ENCODE peak calls at places on chromosomes 7 and 10, in five cellular contexts. F, Z, T, G and S are unnamed samples.

GRCh38 chr10:30645340-30645827 is 15.8 kb upstream of the LYZL2 start:
- DNase-seq in F (no peak), Z (no peak), T (no peak), G (no peak), S (peak)

GRCh38 chr10:112815238-112816032 is 134.6 kb upstream of the TCF7L2 start:
- DNase-seq in F (no peak), Z (no peak), T (no peak), G (no peak), S (no peak)

GRCh38 chr7:117731455-117731854 is 141.8 kb downstream of the CTTNBP2 start:
- DNase-seq in F (no peak), Z (no peak), T (no peak), G (peak), S (no peak)

GRCh38 chr7:45400680-45401079 is 173.5 kb upstream of the ADCY1 start:
- DNase-seq in F (no peak), Z (no peak), T (no peak), G (no peak), S (no peak)

GRCh38 chr7:156307193-156307592 is 333.4 kb upstream of the RNF32 start:
- DNase-seq in F (no peak), Z (no peak), T (no peak), G (no peak), S (no peak)

GRCh38 chr7:143391462-143392404 is 10.6 kb downstream of the ZYX start:
- DNase-seq in F (no peak), Z (no peak), T (no peak), G (no peak), S (peak)

GRCh38 chr10:57338823-57339558 is 928.7 kb downstream of the IPMK start:
- DNase-seq in F (no peak), Z (peak), T (no peak), G (peak), S (no peak)

GRCh38 chr10:119688033-119688508 is 36.9 kb downstream of the BAG3 start:
- DNase-seq in F (no peak), Z (peak), T (no peak), G (no peak), S (no peak)

GRCh38 chr10:52420656-52421055 is 106.6 kb downstream of the DKK1 start:
- DNase-seq in F (no peak), Z (no peak), T (no peak), G (no peak), S (no peak)

GRCh38 chr10:18980084-18980629 is 68.4 kb upstream of the MALRD1 start:
- DNase-seq in F (no peak), Z (no peak), T (no peak), G (no peak), S (no peak)

GRCh38 chr7:94135180-94135579 is 131.0 kb upstream of the BET1 start:
- DNase-seq in F (no peak), Z (no peak), T (no peak), G (no peak), S (no peak)

GRCh38 chr10:54985732-54986131 is 184.7 kb upstream of the PCDH15 start:
- DNase-seq in F (no peak), Z (no peak), T (no peak), G (no peak), S (no peak)

GRCh38 chr10:16909271-16909767 is 92.1 kb upstream of the RSU1 start:
- DNase-seq in F (no peak), Z (no peak), T (no peak), G (no peak), S (no peak)

GRCh38 chr7:132145466-132145865 is 430.8 kb downstream of the PLXNA4 start:
- DNase-seq in F (no peak), Z (no peak), T (no peak), G (no peak), S (no peak)

GRCh38 chr7:33076737-33077136 is 14.2 kb upstream of the NT5C3A start:
- DNase-seq in F (no peak), Z (no peak), T (no peak), G (no peak), S (no peak)

GRCh38 chr7:75842836-75843446 is 29.3 kb upstream of the CCL24 start:
- DNase-seq in F (no peak), Z (no peak), T (no peak), G (peak), S (no peak)

GRCh38 chr7:96664793-96665192 is 44.9 kb downstream of the SEM1 start:
- DNase-seq in F (no peak), Z (no peak), T (no peak), G (no peak), S (no peak)

GRCh38 chr7:101934618-101935017 is 117.2 kb downstream of the CUX1 start:
- DNase-seq in F (peak), Z (no peak), T (no peak), G (no peak), S (no peak)

GRCh38 chr10:22803201-22803895 is 89.0 kb upstream of the PIP4K2A start:
- DNase-seq in F (no peak), Z (no peak), T (no peak), G (no peak), S (no peak)

GRCh38 chr10:113158183-113158582 is 208.1 kb downstream of the TCF7L2 start:
- DNase-seq in F (no peak), Z (no peak), T (no peak), G (no peak), S (no peak)

GRCh38 chr10:74153123-74153522 is 2.1 kb downstream of the ADK start:
- DNase-seq in F (no peak), Z (no peak), T (no peak), G (no peak), S (no peak)

GRCh38 chr10:69217119-69217754 is 2.9 kb upstream of the HKDC1 start:
- DNase-seq in F (no peak), Z (no peak), T (no peak), G (no peak), S (no peak)

GRCh38 chr7:149795126-149795525 is 21.7 kb upstream of the ZNF467 start:
- DNase-seq in F (no peak), Z (no peak), T (no peak), G (no peak), S (no peak)

GRCh38 chr10:116697816-116698215 is 44.5 kb downstream of the HSPA12A start:
- DNase-seq in F (no peak), Z (no peak), T (no peak), G (no peak), S (no peak)

GRCh38 chr10:81873932-81874816 is 820 bp upstream of the NRG3 start:
- DNase-seq in F (peak), Z (no peak), T (no peak), G (no peak), S (no peak)

GRCh38 chr7:4084271-4084670 is 597.8 kb upstream of the FOXK1 start:
- DNase-seq in F (no peak), Z (no peak), T (no peak), G (no peak), S (no peak)

GRCh38 chr10:33416209-33416608 is 81.7 kb upstream of the NRP1 start:
- DNase-seq in F (no peak), Z (no peak), T (no peak), G (no peak), S (no peak)

GRCh38 chr10:71290806-71291205 is 28.3 kb upstream of the SLC29A3 start:
- DNase-seq in F (no peak), Z (no peak), T (no peak), G (no peak), S (no peak)

GRCh38 chr10:28147706-28148105 is 148.8 kb upstream of the ODAD2 start:
- DNase-seq in F (no peak), Z (no peak), T (no peak), G (no peak), S (no peak)

GRCh38 chr7:41222704-41223103 is 480.2 kb downstream of the INHBA start:
- DNase-seq in F (no peak), Z (no peak), T (no peak), G (no peak), S (no peak)

GRCh38 chr7:5689118-5689517 is 92.3 kb downstream of the RNF216 start:
- DNase-seq in F (no peak), Z (no peak), T (no peak), G (no peak), S (no peak)

GRCh38 chr10:75401569-75402485 is at the start of gene ZNF503:
- DNase-seq in F (peak), Z (peak), T (no peak), G (peak), S (peak)

GRCh38 chr10:118983263-118983662 is 46.3 kb upstream of the NANOS1 start:
- DNase-seq in F (no peak), Z (no peak), T (no peak), G (no peak), S (no peak)

GRCh38 chr10:4812952-4813351 is 13.1 kb upstream of the AKR1E2 start:
- DNase-seq in F (no peak), Z (no peak), T (no peak), G (no peak), S (no peak)

GRCh38 chr7:148809856-148810255 is 74.2 kb downstream of the EZH2 start:
- DNase-seq in F (no peak), Z (no peak), T (no peak), G (no peak), S (no peak)